ENCODE peak calls at places on chromosomes 12 and 14, in eight cellular contexts. G, F, R, A, Q, T, X and N are unnamed samples.

GRCh38 chr12:62732861-62733427 is 202.0 kb downstream of the PPM1H start:
- DNase-seq in X (peak), A (no peak), Q (peak), G (peak), T (peak), F (peak), R (no peak), N (no peak)

GRCh38 chr14:56119221-56119967 is 1.2 kb downstream of the PELI2 start:
- DNase-seq in R (peak), F (peak), G (peak), X (peak), T (peak), A (no peak), Q (peak), N (no peak)

GRCh38 chr14:57749267-57749666 is 116.6 kb downstream of the SLC35F4 start:
- DNase-seq in X (no peak), A (no peak), G (peak), Q (no peak), R (no peak), T (peak), F (peak), N (no peak)

GRCh38 chr12:12070674-12071661 is at the start of gene BCL2L14:
- DNase-seq in F (no peak), R (no peak), X (peak), G (peak), Q (no peak), T (no peak), A (no peak), N (no peak)

GRCh38 chr12:64691793-64692583 is 67.2 kb downstream of the GNS start:
- DNase-seq in A (no peak), T (no peak), X (no peak), R (no peak), G (no peak), Q (peak), F (no peak), N (no peak)

GRCh38 chr12:19014243-19014642 is 115.3 kb upstream of the PLEKHA5 start:
- DNase-seq in Q (peak), F (no peak), R (no peak), X (no peak), A (no peak), T (peak), G (no peak), N (no peak)

GRCh38 chr12:75672212-75672611 is 160.8 kb upstream of the KRR1 start:
- DNase-seq in Q (no peak), R (no peak), F (no peak), X (no peak), T (no peak), G (no peak), A (no peak), N (no peak)

GRCh38 chr12:69844836-69845235 is 19.8 kb downstream of the MYRFL start:
- DNase-seq in Q (no peak), X (no peak), G (no peak), A (no peak), R (no peak), F (no peak), T (no peak), N (no peak)

GRCh38 chr12:51262758-51263177 is 7.4 kb downstream of the SMAGP start:
- DNase-seq in G (peak), X (no peak), Q (peak), A (no peak), T (peak), R (no peak), F (peak), N (no peak)